ENCODE peak calls at places on chromosomes 16 and 17, in five cellular contexts. J is stomach, H is anterior cingulate cortex, U is foreskin melanocyte, F is substantia nigra. W is an unnamed sample.

GRCh38 chr17:7139400-7139799 is 24.8 kb upstream of the ASGR2 start:
- DNase-seq in U (no peak), F (no peak), J (no peak), H (no peak), W (no peak)

GRCh38 chr16:3164121-3164991 is 23.6 kb upstream of the OR1F1 start:
- DNase-seq in H (no peak), U (no peak), F (no peak), J (no peak), W (no peak)

GRCh38 chr17:58865301-58865700 is 109.6 kb downstream of the PPM1E start:
- DNase-seq in J (no peak), F (no peak), U (no peak), H (no peak), W (no peak)

GRCh38 chr17:51423421-51424160 is 163.2 kb downstream of the UTP18 start:
- DNase-seq in F (no peak), J (no peak), U (no peak), H (no peak), W (no peak)

GRCh38 chr16:22206013-22206846 is at the start of gene EEF2K:
- DNase-seq in U (peak), F (peak), J (peak), H (peak), W (peak)

GRCh38 chr16:3661922-3662321 is 7.4 kb downstream of the DNASE1 start:
- DNase-seq in U (no peak), J (no peak), H (no peak), F (no peak), W (no peak)

GRCh38 chr17:7897773-7898172 is 9.2 kb downstream of the CHD3 start:
- DNase-seq in F (no peak), H (no peak), U (peak), J (no peak), W (peak)

GRCh38 chr16:642189-643049 is 791 bp downstream of the MCRIP2 start:
- DNase-seq in U (peak), H (no peak), J (peak), F (no peak), W (peak)

GRCh38 chr16:70612931-70613330 is 33.4 kb upstream of the IL34 start:
- DNase-seq in U (no peak), H (no peak), F (no peak), J (no peak), W (no peak)

GRCh38 chr17:68621065-68621464 is 19.9 kb upstream of the FAM20A start:
- DNase-seq in U (peak), J (no peak), F (no peak), H (no peak), W (no peak)

GRCh38 chr17:78140169-78141051 is 5.8 kb upstream of the C17orf99 start:
- DNase-seq in U (peak), H (no peak), J (peak), F (no peak), W (no peak)

GRCh38 chr16:46428108-46429061 is 192.8 kb downstream of the SHCBP1 start:
- DNase-seq in F (no peak), U (no peak), H (no peak), J (no peak), W (no peak)

GRCh38 chr16:87076950-87077749 is 240.0 kb downstream of the C16orf95 start:
- DNase-seq in U (no peak), J (peak), F (no peak), H (no peak), W (no peak)

GRCh38 chr16:72856797-72857196 is 191.1 kb downstream of the ZFHX3 start:
- DNase-seq in F (no peak), H (no peak), U (no peak), J (no peak), W (no peak)

GRCh38 chr16:27326738-27327585 is 13.2 kb downstream of the IL4R start:
- DNase-seq in J (peak), F (no peak), H (no peak), U (no peak), W (peak)

GRCh38 chr16:24051125-24051524 is 205.0 kb upstream of the CACNG3 start:
- DNase-seq in U (no peak), F (no peak), J (no peak), H (no peak), W (no peak)

GRCh38 chr16:48246066-48246465 is 1.3 kb downstream of the ABCC11 start:
- DNase-seq in J (no peak), U (no peak), F (no peak), H (no peak), W (no peak)

GRCh38 chr17:49898547-49899490 is 51.0 kb upstream of the TAC4 start:
- DNase-seq in U (no peak), F (no peak), H (no peak), J (no peak), W (no peak)

GRCh38 chr16:643050-643368 is 1.4 kb downstream of the MCRIP2 start:
- DNase-seq in F (no peak), H (no peak), J (no peak), U (no peak), W (no peak)

GRCh38 chr17:4485676-4486646 is 12.7 kb upstream of the SPNS2 start:
- DNase-seq in F (no peak), H (no peak), U (no peak), J (no peak), W (no peak)

GRCh38 chr16:78461496-78461938 is 362.1 kb downstream of the WWOX start:
- DNase-seq in F (no peak), H (no peak), U (no peak), J (no peak), W (no peak)

GRCh38 chr17:16934836-16935235 is 37.1 kb downstream of the TNFRSF13B start:
- DNase-seq in U (no peak), H (no peak), F (no peak), J (no peak), W (no peak)

GRCh38 chr16:50227665-50228064 is 38.7 kb upstream of the ADCY7 start:
- DNase-seq in H (no peak), F (no peak), U (no peak), J (no peak), W (no peak)

GRCh38 chr16:87206646-87207451 is 110.3 kb downstream of the C16orf95 start:
- DNase-seq in F (no peak), U (peak), J (no peak), H (no peak), W (no peak)

GRCh38 chr17:35728551-35728950 is 2.9 kb upstream of the RASL10B start:
- DNase-seq in F (no peak), J (no peak), H (no peak), U (no peak), W (no peak)

GRCh38 chr16:30934827-30935557 is 11.6 kb downstream of the FBXL19 start:
- DNase-seq in H (no peak), J (peak), U (peak), F (no peak), W (peak)

GRCh38 chr17:41406205-41406604 is 8.8 kb upstream of the KRT31 start:
- DNase-seq in F (no peak), H (no peak), J (no peak), U (no peak), W (no peak)

GRCh38 chr17:75918112-75918445 is 13.4 kb upstream of the MRPL38 start:
- DNase-seq in J (no peak), F (no peak), H (no peak), U (no peak), W (no peak)

GRCh38 chr16:2520097-2520783 is at the start of gene AMDHD2:
- DNase-seq in J (peak), U (peak), H (peak), F (peak), W (peak)

GRCh38 chr16:27400751-27401620 is 988 bp upstream of the IL21R start:
- DNase-seq in H (no peak), F (no peak), U (no peak), J (no peak), W (peak)

GRCh38 chr16:25005445-25006306 is 9.5 kb downstream of the ARHGAP17 start:
- DNase-seq in J (no peak), H (no peak), F (no peak), U (no peak), W (no peak)

GRCh38 chr16:30430428-30430970 is 669 bp upstream of the DCTPP1 start:
- DNase-seq in H (no peak), F (peak), U (no peak), J (no peak), W (no peak)